ENCODE peak calls at places on chromosomes 12 and 14, in four cellular contexts. One of them, this sample, is unnamed.

GRCh38 chr14:54348001-54348611 is 48.7 kb upstream of the CDKN3 start:
- DNase-seq in HepG2: peak; percentile 75
- DNase-seq in HCT116: peak; percentile 44
- DNase-seq in Panc1: peak; percentile 24
- DNase-seq in this sample: peak; percentile 55

GRCh38 chr12:119914666-119915065 is 37.5 kb upstream of the CIT start:
- DNase-seq in HepG2: no peak
- DNase-seq in HCT116: no peak
- DNase-seq in Panc1: no peak
- DNase-seq in this sample: no peak

GRCh38 chr12:123976227-123976826 is 3.3 kb downstream of the ZNF664 start:
- DNase-seq in HepG2: no peak
- DNase-seq in HCT116: no peak
- DNase-seq in Panc1: no peak
- DNase-seq in this sample: no peak

GRCh38 chr12:29782821-29783772 is 645 bp downstream of the TMTC1 start:
- DNase-seq in HepG2: no peak
- DNase-seq in HCT116: no peak
- DNase-seq in Panc1: no peak
- DNase-seq in this sample: peak; percentile 48

GRCh38 chr12:45655186-45655585 is 74.3 kb upstream of the ARID2 start:
- DNase-seq in HepG2: peak; percentile 15
- DNase-seq in HCT116: no peak
- DNase-seq in Panc1: no peak
- DNase-seq in this sample: peak; percentile 16

GRCh38 chr14:96754845-96755184 is 42.4 kb upstream of the VRK1 start:
- DNase-seq in HepG2: no peak
- DNase-seq in HCT116: no peak
- DNase-seq in Panc1: no peak
- DNase-seq in this sample: no peak

GRCh38 chr14:96257900-96258299 is 1.9 kb downstream of the BDKRB1 start:
- DNase-seq in HepG2: no peak
- DNase-seq in HCT116: no peak
- DNase-seq in Panc1: no peak
- DNase-seq in this sample: no peak

GRCh38 chr14:84477996-84478395 is 1051.9 kb upstream of the FLRT2 start:
- DNase-seq in HepG2: no peak
- DNase-seq in HCT116: no peak
- DNase-seq in Panc1: no peak
- DNase-seq in this sample: no peak

GRCh38 chr14:59321184-59321952 is 132.9 kb downstream of the DAAM1 start:
- DNase-seq in HepG2: no peak
- DNase-seq in HCT116: no peak
- DNase-seq in Panc1: no peak
- DNase-seq in this sample: no peak

GRCh38 chr12:124828264-124829007 is 35.2 kb downstream of the SCARB1 start:
- DNase-seq in HepG2: peak; percentile 87
- DNase-seq in HCT116: no peak
- DNase-seq in Panc1: no peak
- DNase-seq in this sample: no peak

DNA sequence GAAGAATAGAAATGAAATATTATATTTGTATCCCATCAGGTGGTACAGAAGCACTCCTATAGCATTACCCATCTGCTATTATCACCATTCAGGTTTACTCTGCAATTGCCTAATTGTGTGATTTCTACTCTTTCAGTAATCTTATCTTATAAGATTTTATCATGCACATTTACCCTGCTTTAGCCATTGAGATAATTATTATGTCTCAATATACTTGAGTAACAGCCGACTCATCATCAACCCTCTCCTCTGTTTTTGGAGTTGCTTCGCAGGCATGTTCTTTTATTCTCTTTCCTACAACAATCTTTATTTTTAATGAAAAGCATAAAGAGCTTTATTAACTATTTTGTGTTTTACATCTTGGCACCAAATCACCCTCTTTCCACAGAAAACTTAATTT is 419.9 kb downstream of the LRIG3 start:
- DNase-seq in HepG2: no peak
- DNase-seq in HCT116: no peak
- DNase-seq in Panc1: no peak
- DNase-seq in this sample: no peak
- TF ChIP-seq SIN3A in HepG2: no peak
- TF ChIP-seq SIN3A in HCT116: no peak
- TF ChIP-seq SIN3A in Panc1: no peak
- TF ChIP-seq SIN3A in this sample: no peak

DNA sequence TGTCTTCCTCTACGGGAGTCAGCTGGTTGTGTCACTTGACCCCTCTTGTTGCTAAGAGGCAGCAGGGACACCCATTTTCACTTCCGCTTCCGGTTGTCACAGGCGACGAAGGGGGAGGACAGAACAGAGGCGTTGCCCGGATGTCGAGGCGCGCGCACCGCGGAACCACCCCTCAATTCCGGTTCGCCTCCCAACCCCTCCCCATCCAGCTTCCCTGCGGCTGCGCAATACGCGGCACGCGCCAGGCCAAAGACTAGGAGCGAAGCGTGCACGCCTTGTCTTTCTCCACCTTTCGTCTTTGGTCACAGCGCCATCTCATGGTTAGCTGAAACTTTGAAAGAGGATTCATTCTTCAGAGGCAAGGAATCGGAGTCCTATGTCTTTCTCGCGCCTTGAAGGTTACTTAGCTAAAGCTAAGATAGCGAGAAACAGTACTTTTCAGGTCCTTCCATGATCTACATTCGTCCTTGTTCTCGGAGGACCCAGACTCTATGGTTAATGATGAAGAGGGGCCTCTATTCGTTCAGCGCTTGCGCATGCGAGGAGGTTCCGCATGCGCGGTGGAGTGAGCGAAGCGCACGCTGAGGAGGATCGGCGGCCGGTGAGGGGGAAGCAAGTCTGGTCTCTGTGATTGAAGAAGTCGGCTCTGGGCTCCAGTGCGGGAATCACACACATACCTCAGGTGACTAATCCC is at the start of the genes ATP6V1D and EIF2S1:
- DNase-seq in HepG2: peak; percentile 98
- DNase-seq in HCT116: peak; percentile 99
- DNase-seq in Panc1: peak; percentile 94
- DNase-seq in this sample: peak; percentile 96
- H3K4me1 ChIP-seq in HepG2: peaks cover 43% of the 10 kb centered on the region
- H3K4me1 ChIP-seq in HCT116: peaks cover 17% of the 10 kb centered on the region
- H3K4me1 ChIP-seq in Panc1: peaks cover 31% of the 10 kb centered on the region
- H3K4me1 ChIP-seq in this sample: peaks cover 23% of the 10 kb centered on the region

GRCh38 chr14:95228240-95228639 is 70.9 kb upstream of the DICER1 start:
- DNase-seq in HepG2: no peak
- DNase-seq in HCT116: no peak
- DNase-seq in Panc1: no peak
- DNase-seq in this sample: no peak
- TF ChIP-seq SIN3A in HepG2: no peak
- TF ChIP-seq SIN3A in HCT116: no peak
- TF ChIP-seq SIN3A in Panc1: no peak
- TF ChIP-seq SIN3A in this sample: no peak

GRCh38 chr12:54022960-54023884 is 5.0 kb upstream of the HOXC6 start:
- DNase-seq in HepG2: no peak
- DNase-seq in HCT116: no peak
- DNase-seq in Panc1: no peak
- DNase-seq in this sample: no peak

GRCh38 chr12:54026640-54027441 is 1.4 kb upstream of the HOXC6 start:
- DNase-seq in HepG2: no peak
- DNase-seq in HCT116: no peak
- DNase-seq in Panc1: no peak
- DNase-seq in this sample: no peak

GRCh38 chr12:54024127-54024526 is 4.1 kb upstream of the HOXC6 start:
- DNase-seq in HepG2: no peak
- DNase-seq in HCT116: no peak
- DNase-seq in Panc1: no peak
- DNase-seq in this sample: no peak

GRCh38 chr12:54025507-54026393 is 2.5 kb upstream of the HOXC6 start:
- DNase-seq in HepG2: no peak
- DNase-seq in HCT116: no peak
- DNase-seq in Panc1: no peak
- DNase-seq in this sample: no peak

GRCh38 chr12:54024581-54024980 is 3.7 kb upstream of the HOXC6 start:
- DNase-seq in HepG2: no peak
- DNase-seq in HCT116: no peak
- DNase-seq in Panc1: no peak
- DNase-seq in this sample: no peak
- H3K4me1 ChIP-seq in HepG2: no peaks in the 10 kb centered on the region
- H3K4me1 ChIP-seq in HCT116: peaks cover 19% of the 10 kb centered on the region
- H3K4me1 ChIP-seq in Panc1: peaks cover 94% of the 10 kb centered on the region
- H3K4me1 ChIP-seq in this sample: peaks cover 41% of the 10 kb centered on the region

GRCh38 chr12:116838395-116838794 is 42.8 kb downstream of the HRK start:
- DNase-seq in HepG2: no peak
- DNase-seq in HCT116: no peak
- DNase-seq in Panc1: no peak
- DNase-seq in this sample: no peak
- TF ChIP-seq SIN3A in HepG2: no peak
- TF ChIP-seq SIN3A in HCT116: no peak
- TF ChIP-seq SIN3A in Panc1: no peak
- TF ChIP-seq SIN3A in this sample: no peak

GRCh38 chr12:47863467-47863866 is 41.3 kb downstream of the VDR start:
- DNase-seq in HepG2: no peak
- DNase-seq in HCT116: no peak
- DNase-seq in Panc1: no peak
- DNase-seq in this sample: no peak
- H3K4me1 ChIP-seq in HepG2: peaks cover 38% of the 10 kb centered on the region
- H3K4me1 ChIP-seq in HCT116: peaks cover 21% of the 10 kb centered on the region
- H3K4me1 ChIP-seq in Panc1: no peaks in the 10 kb centered on the region
- H3K4me1 ChIP-seq in this sample: no peaks in the 10 kb centered on the region

GRCh38 chr14:68248481-68249255 is 429.1 kb downstream of the RAD51B start:
- DNase-seq in HepG2: peak; percentile 54
- DNase-seq in HCT116: peak; percentile 28
- DNase-seq in Panc1: no peak
- DNase-seq in this sample: peak; percentile 64
- TF ChIP-seq SIN3A in HepG2: no peak
- TF ChIP-seq SIN3A in HCT116: no peak
- TF ChIP-seq SIN3A in Panc1: no peak
- TF ChIP-seq SIN3A in this sample: no peak

GRCh38 chr12:42267408-42268190 is 29.6 kb upstream of the YAF2 start:
- DNase-seq in HepG2: no peak
- DNase-seq in HCT116: no peak
- DNase-seq in Panc1: no peak
- DNase-seq in this sample: no peak
- H3K4me1 ChIP-seq in HepG2: peaks cover 11% of the 10 kb centered on the region
- H3K4me1 ChIP-seq in HCT116: no peaks in the 10 kb centered on the region
- H3K4me1 ChIP-seq in Panc1: no peaks in the 10 kb centered on the region
- H3K4me1 ChIP-seq in this sample: no peaks in the 10 kb centered on the region

GRCh38 chr12:48998497-48999353 is 450 bp downstream of the DDN start:
- DNase-seq in HepG2: no peak
- DNase-seq in HCT116: no peak
- DNase-seq in Panc1: no peak
- DNase-seq in this sample: peak; percentile 63

GRCh38 chr12:48995061-48995879 is 3.9 kb downstream of the DDN start:
- DNase-seq in HepG2: peak; percentile 67
- DNase-seq in HCT116: peak; percentile 71
- DNase-seq in Panc1: peak; percentile 48
- DNase-seq in this sample: peak; percentile 98

GRCh38 chr12:48999371-49000131 is at the start of gene DDN:
- DNase-seq in HepG2: no peak
- DNase-seq in HCT116: peak; percentile 45
- DNase-seq in Panc1: no peak
- DNase-seq in this sample: peak; percentile 86

GRCh38 chr12:48997719-48998496 is 1.3 kb downstream of the DDN start:
- DNase-seq in HepG2: no peak
- DNase-seq in HCT116: no peak
- DNase-seq in Panc1: no peak
- DNase-seq in this sample: peak; percentile 90

DNA sequence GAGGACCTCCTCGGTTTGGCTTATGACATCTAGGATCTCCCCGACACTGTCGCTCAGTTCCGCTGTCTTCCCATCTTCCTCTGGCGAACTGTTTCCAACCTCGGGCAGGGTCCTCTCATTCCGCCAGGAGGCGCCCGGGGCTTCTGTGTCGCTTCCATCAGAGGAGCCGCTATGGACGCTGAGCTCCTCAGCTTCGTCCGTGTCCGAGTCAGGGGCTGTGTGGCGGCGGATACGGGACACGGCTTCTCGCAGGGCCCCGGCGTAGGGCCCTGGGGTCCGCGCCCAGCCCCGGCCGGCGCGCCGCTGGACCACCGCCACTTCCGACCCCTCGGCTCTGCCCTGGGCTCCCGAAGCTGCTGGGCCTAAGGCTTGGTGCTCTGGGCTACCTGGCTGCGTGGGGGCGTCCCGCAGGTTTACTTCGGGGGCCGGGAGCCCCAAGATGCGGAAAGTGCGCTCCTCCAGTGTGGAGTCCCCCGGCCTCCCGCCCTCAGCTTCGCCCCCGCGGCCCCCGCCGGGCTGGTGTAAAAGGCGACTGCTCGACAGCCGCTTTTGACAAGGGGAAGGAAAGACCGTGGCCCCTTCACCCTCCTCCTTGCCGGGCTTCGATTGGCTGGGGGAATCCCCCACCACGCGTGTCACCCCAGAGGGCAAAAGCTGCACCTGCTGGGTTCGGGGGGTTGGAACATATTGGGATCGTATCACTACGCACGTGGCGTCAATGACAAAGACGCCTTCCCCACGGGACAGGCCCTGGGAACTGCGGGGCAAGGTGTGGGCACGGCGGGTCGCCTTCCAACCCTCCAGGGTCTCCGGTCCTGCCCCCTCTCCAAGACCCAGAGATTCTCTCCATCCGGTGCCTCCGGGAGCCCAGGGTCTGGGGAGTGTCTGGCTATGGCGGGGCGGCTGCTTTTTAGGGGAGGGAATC is 2.1 kb downstream of the DDN start:
- DNase-seq in HepG2: peak; percentile 65
- DNase-seq in HCT116: no peak
- DNase-seq in Panc1: no peak
- DNase-seq in this sample: peak; percentile 82
- TF ChIP-seq SIN3A in HepG2: no peak
- TF ChIP-seq SIN3A in HCT116: no peak
- TF ChIP-seq SIN3A in Panc1: no peak
- TF ChIP-seq SIN3A in this sample: no peak

GRCh38 chr12:25994252-25994651 is 35.8 kb downstream of the RASSF8 start:
- DNase-seq in HepG2: no peak
- DNase-seq in HCT116: no peak
- DNase-seq in Panc1: no peak
- DNase-seq in this sample: no peak
- H3K4me1 ChIP-seq in HepG2: no peaks in the 10 kb centered on the region
- H3K4me1 ChIP-seq in HCT116: peaks cover 13% of the 10 kb centered on the region
- H3K4me1 ChIP-seq in Panc1: peaks cover 33% of the 10 kb centered on the region
- H3K4me1 ChIP-seq in this sample: peaks cover 54% of the 10 kb centered on the region